ENCODE peak calls at places on chromosomes 1 and 21, in seven cellular contexts. P is HFF-Myc; U is effector memory CD8-positive, alpha-beta T cell; Z is stimulated activated CD4-positive, alpha-beta T cell treated with anti-CD3 and anti-CD28 coated beads, TNF-alpha, amount 100 ng/mL, for 48 hours; Y is stimulated activated naive CD8-positive, alpha-beta T cell treated with anti-CD3 and anti-CD28 coated beads, Interleukin-15, Interleukin-2, amounts not matched to agents 100 U/mL and 50 U/mL, for 24 hours; O is cardiac fibroblast; D is iris pigment epithelial cell. K is an unnamed sample.

GRCh38 chr1:168264296-168264695 is 16.4 kb upstream of the TBX19 start:
- DNase-seq in D (no peak), O (no peak), U (no peak), Z (no peak), P (no peak), Y (no peak), K (no peak)

GRCh38 chr1:8825985-8826481 is 8.6 kb upstream of the RERE start:
- DNase-seq in U (no peak), Y (no peak), P (peak; percentile 43), D (peak; percentile 57), Z (no peak), O (peak; percentile 85), K (no peak)

GRCh38 chr1:16921391-16922185 is at the start of gene CROCC:
- DNase-seq in D (peak; percentile 52), O (peak; percentile 37), U (peak; percentile 35), Z (peak; percentile 45), Y (peak; percentile 81), P (peak; percentile 73), K (peak; percentile 61)

GRCh38 chr1:99170516-99170915 is 93.8 kb upstream of the PLPPR4 start:
- DNase-seq in D (peak; percentile 14), Z (no peak), O (peak; percentile 33), U (no peak), P (no peak), Y (no peak), K (no peak)

GRCh38 chr1:99282536-99282935 is 18.2 kb downstream of the PLPPR4 start:
- DNase-seq in Y (no peak), Z (no peak), P (no peak), O (no peak), D (no peak), U (no peak), K (no peak)

GRCh38 chr1:178881950-178882349 is 11.1 kb upstream of the ANGPTL1 start:
- DNase-seq in U (no peak), P (no peak), Y (no peak), Z (no peak), O (no peak), D (no peak), K (no peak)

GRCh38 chr21:45482899-45483821 is 59.1 kb downstream of the SLC19A1 start:
- DNase-seq in U (no peak), O (no peak), Z (no peak), Y (peak; percentile 62), P (no peak), D (no peak), K (no peak)

GRCh38 chr1:193213998-193214397 is 27.6 kb upstream of the B3GALT2 start:
- DNase-seq in D (no peak), P (no peak), O (no peak), Z (no peak), Y (no peak), U (no peak), K (no peak)

GRCh38 chr1:36472656-36473055 is 8.5 kb upstream of the MRPS15 start:
- DNase-seq in D (no peak), P (no peak), U (no peak), Z (no peak), O (no peak), Y (no peak), K (no peak)

GRCh38 chr1:39632491-39633417 is 6.7 kb downstream of the HEYL start:
- DNase-seq in Y (no peak), U (no peak), D (peak; percentile 73), P (no peak), O (peak; percentile 57), Z (no peak), K (peak; percentile 56)

GRCh38 chr21:45002381-45003204 is 62.8 kb downstream of the SLX9 start:
- DNase-seq in O (no peak), D (no peak), Y (no peak), Z (no peak), U (no peak), P (no peak), K (no peak)

GRCh38 chr1:29354511-29355098 is 118.3 kb downstream of the PTPRU start:
- DNase-seq in Z (no peak), P (no peak), Y (no peak), D (no peak), O (no peak), U (no peak), K (no peak)

GRCh38 chr1:84390231-84390630 is 8.1 kb upstream of the DNASE2B start:
- DNase-seq in Y (no peak), U (no peak), O (no peak), D (no peak), Z (no peak), P (no peak), K (no peak)

GRCh38 chr1:97192872-97193572 is 471.4 kb downstream of the PTBP2 start:
- DNase-seq in D (peak; percentile 99), U (no peak), O (peak; percentile 96), P (peak; percentile 76), Z (no peak), Y (no peak), K (no peak)

GRCh38 chr1:30304080-30304479 is 419.3 kb downstream of the MATN1 start:
- DNase-seq in P (no peak), D (no peak), Y (no peak), U (no peak), Z (no peak), O (no peak), K (no peak)

GRCh38 chr1:115469703-115470476 is 131.8 kb upstream of the NGF start:
- DNase-seq in D (peak; percentile 63), U (no peak), O (peak; percentile 74), P (no peak), Y (peak; percentile 41), Z (no peak), K (no peak)

GRCh38 chr21:39196310-39196709 is 13.1 kb upstream of the PSMG1 start:
- DNase-seq in U (no peak), Y (no peak), Z (no peak), O (no peak), P (no peak), D (no peak), K (no peak)

GRCh38 chr21:45183852-45184251 is 103.8 kb downstream of the POFUT2 start:
- DNase-seq in D (no peak), P (no peak), U (no peak), Z (no peak), Y (no peak), O (no peak), K (no peak)

GRCh38 chr1:189424746-189425331 is 1052.8 kb downstream of the BRINP3 start:
- DNase-seq in O (no peak), Y (no peak), Z (no peak), U (no peak), D (peak; percentile 18), P (no peak), K (no peak)

GRCh38 chr1:72062584-72062983 is 219.8 kb downstream of the NEGR1 start:
- DNase-seq in D (peak; percentile 5), P (no peak), Z (no peak), Y (no peak), U (no peak), O (peak; percentile 17), K (no peak)

GRCh38 chr1:77175230-77175844 is 43.9 kb downstream of the PIGK start:
- DNase-seq in Z (peak; percentile 2), P (peak; percentile 26), U (no peak), O (peak; percentile 36), Y (peak; percentile 13), D (peak; percentile 7), K (no peak)

GRCh38 chr1:231584117-231584516 is 42.5 kb upstream of the DISC1 start:
- DNase-seq in P (no peak), D (peak; percentile 85), U (no peak), O (peak; percentile 88), Z (no peak), Y (no peak), K (peak; percentile 8)